ENCODE peak calls at places on chromosomes 4 and X, in five cellular contexts. One of them, this sample, is unnamed.

GRCh38 chr4:155772459-155773195 is 13.8 kb downstream of the GUCY1B1 start:
- DNase-seq in HEK293T: no peak
- DNase-seq in GM12878: no peak
- DNase-seq in H1: no peak
- DNase-seq in HepG2: no peak
- DNase-seq in this sample: no peak

GRCh38 chr4:1300466-1301455 is 11.1 kb downstream of the MAEA start:
- DNase-seq in HEK293T: no peak
- DNase-seq in GM12878: no peak
- DNase-seq in H1: no peak
- DNase-seq in HepG2: no peak
- DNase-seq in this sample: no peak

GRCh38 chr4:57442834-57443291 is 332.7 kb upstream of the IGFBP7 start:
- DNase-seq in HEK293T: peak; percentile 58
- DNase-seq in GM12878: no peak
- DNase-seq in H1: peak; percentile 80
- DNase-seq in HepG2: peak; percentile 26
- DNase-seq in this sample: peak; percentile 55

GRCh38 chrX:63441717-63442116 is 90.6 kb upstream of the SPIN4 start:
- DNase-seq in HEK293T: no peak
- DNase-seq in GM12878: no peak
- DNase-seq in H1: no peak
- DNase-seq in HepG2: no peak
- DNase-seq in this sample: no peak

GRCh38 chr4:16893141-16893571 is 5.3 kb downstream of the LDB2 start:
- DNase-seq in HEK293T: no peak
- DNase-seq in GM12878: no peak
- DNase-seq in H1: no peak
- DNase-seq in HepG2: no peak
- DNase-seq in this sample: no peak

GRCh38 chr4:163542275-163542674 is 47.8 kb downstream of the TMA16 start:
- DNase-seq in HEK293T: no peak
- DNase-seq in GM12878: no peak
- DNase-seq in H1: no peak
- DNase-seq in HepG2: no peak
- DNase-seq in this sample: no peak

GRCh38 chr4:1376841-1377605 is 29.2 kb downstream of the NKX1-1 start:
- DNase-seq in HEK293T: no peak
- DNase-seq in GM12878: no peak
- DNase-seq in H1: no peak
- DNase-seq in HepG2: no peak
- DNase-seq in this sample: no peak

GRCh38 chr4:48778431-48779094 is 1.5 kb downstream of the FRYL start:
- DNase-seq in HEK293T: no peak
- DNase-seq in GM12878: no peak
- DNase-seq in H1: no peak
- DNase-seq in HepG2: peak; percentile 19
- DNase-seq in this sample: no peak

GRCh38 chr4:72629540-72629939 is 60.5 kb upstream of the ADAMTS3 start:
- DNase-seq in HEK293T: no peak
- DNase-seq in GM12878: no peak
- DNase-seq in H1: no peak
- DNase-seq in HepG2: no peak
- DNase-seq in this sample: no peak

DNA sequence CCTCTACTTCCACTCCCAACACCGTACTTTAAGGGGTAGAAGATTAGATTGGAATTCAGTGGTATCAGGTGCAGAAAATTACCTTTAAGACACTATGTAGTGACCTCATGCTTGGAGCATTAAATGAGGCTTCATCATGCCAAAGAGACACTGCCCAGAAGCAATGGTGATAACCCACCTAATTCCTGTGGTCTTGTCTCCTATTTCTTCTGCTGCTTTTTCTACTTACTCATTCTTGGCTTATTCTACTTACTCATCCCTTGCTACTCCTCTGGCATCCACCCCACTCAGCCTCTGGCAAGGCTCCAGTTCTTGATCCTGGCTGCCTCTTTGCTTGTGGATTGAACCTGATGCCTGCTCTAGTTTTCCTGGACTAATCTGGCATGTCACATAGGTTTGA is 62.3 kb upstream of the ADAMTS3 start:
- DNase-seq in HEK293T: no peak
- DNase-seq in GM12878: no peak
- DNase-seq in H1: no peak
- DNase-seq in HepG2: no peak
- DNase-seq in this sample: no peak
- TF ChIP-seq SUZ12 in HEK293T: no peak
- TF ChIP-seq SUZ12 in GM12878: no peak
- TF ChIP-seq SUZ12 in H1: no peak
- TF ChIP-seq SUZ12 in HepG2: no peak
- TF ChIP-seq SUZ12 in this sample: no peak

GRCh38 chr4:119683518-119683917 is 54.9 kb upstream of the PDE5A start:
- DNase-seq in HEK293T: no peak
- DNase-seq in GM12878: no peak
- DNase-seq in H1: no peak
- DNase-seq in HepG2: no peak
- DNase-seq in this sample: no peak
- TF ChIP-seq SUZ12 in HEK293T: no peak
- TF ChIP-seq SUZ12 in GM12878: no peak
- TF ChIP-seq SUZ12 in H1: no peak
- TF ChIP-seq SUZ12 in HepG2: no peak
- TF ChIP-seq SUZ12 in this sample: no peak

GRCh38 chrX:16822723-16823122 is 36.5 kb downstream of the TXLNG start:
- DNase-seq in HEK293T: no peak
- DNase-seq in GM12878: no peak
- DNase-seq in H1: no peak
- DNase-seq in HepG2: no peak
- DNase-seq in this sample: no peak

GRCh38 chrX:16828126-16828908 is 41.8 kb downstream of the RBBP7 start:
- DNase-seq in HEK293T: no peak
- DNase-seq in GM12878: no peak
- DNase-seq in H1: no peak
- DNase-seq in HepG2: no peak
- DNase-seq in this sample: no peak

GRCh38 chrX:16826207-16826606 is 39.9 kb downstream of the TXLNG start:
- DNase-seq in HEK293T: peak; percentile 32
- DNase-seq in GM12878: no peak
- DNase-seq in H1: no peak
- DNase-seq in HepG2: peak; percentile 78
- DNase-seq in this sample: no peak

GRCh38 chrX:16827225-16827624 is 41.0 kb downstream of the TXLNG start:
- DNase-seq in HEK293T: no peak
- DNase-seq in GM12878: no peak
- DNase-seq in H1: no peak
- DNase-seq in HepG2: no peak
- DNase-seq in this sample: no peak

GRCh38 chrX:16825306-16826035 is 39.2 kb downstream of the TXLNG start:
- DNase-seq in HEK293T: no peak
- DNase-seq in GM12878: no peak
- DNase-seq in H1: no peak
- DNase-seq in HepG2: peak; percentile 25
- DNase-seq in this sample: no peak
- TF ChIP-seq SUZ12 in HEK293T: no peak
- TF ChIP-seq SUZ12 in GM12878: no peak
- TF ChIP-seq SUZ12 in H1: no peak
- TF ChIP-seq SUZ12 in HepG2: no peak
- TF ChIP-seq SUZ12 in this sample: no peak

GRCh38 chrX:40325161-40325560 is 227.4 kb upstream of the BCOR start:
- DNase-seq in HEK293T: no peak
- DNase-seq in GM12878: no peak
- DNase-seq in H1: no peak
- DNase-seq in HepG2: no peak
- DNase-seq in this sample: no peak
- TF ChIP-seq SUZ12 in HEK293T: no peak
- TF ChIP-seq SUZ12 in GM12878: no peak
- TF ChIP-seq SUZ12 in H1: no peak
- TF ChIP-seq SUZ12 in HepG2: no peak
- TF ChIP-seq SUZ12 in this sample: no peak

DNA sequence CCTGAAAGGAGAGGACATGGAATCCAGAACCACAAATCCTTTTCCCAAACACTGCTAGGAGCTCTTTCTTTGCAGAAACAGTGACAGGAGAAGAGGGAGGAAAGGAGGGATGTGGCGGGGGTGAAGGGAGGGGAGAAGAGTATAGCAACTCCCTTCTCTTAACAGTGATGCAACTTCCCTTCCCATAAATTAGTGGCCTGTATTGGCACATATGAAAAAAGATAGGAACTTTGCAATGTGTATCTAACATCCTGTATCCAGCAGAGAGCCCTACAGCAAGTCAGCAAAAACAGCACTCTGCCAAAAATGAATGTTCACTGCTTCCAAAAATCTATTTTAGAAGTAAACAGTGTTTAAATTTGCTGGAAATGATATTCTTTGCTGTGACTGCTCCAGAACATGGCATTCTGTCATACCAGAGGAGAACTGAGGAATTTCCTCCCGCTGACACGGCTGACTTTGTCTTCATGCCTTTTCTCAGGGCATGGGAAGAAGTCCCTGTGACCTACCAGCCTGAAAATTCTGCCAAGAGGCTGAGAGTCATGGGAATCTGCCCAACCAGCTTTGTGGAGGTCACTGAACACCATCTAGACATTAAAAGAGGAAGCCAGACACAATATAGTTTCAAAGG is 343.3 kb upstream of the RASGEF1B start:
- DNase-seq in HEK293T: no peak
- DNase-seq in GM12878: no peak
- DNase-seq in H1: no peak
- DNase-seq in HepG2: no peak
- DNase-seq in this sample: no peak
- TF ChIP-seq SUZ12 in HEK293T: no peak
- TF ChIP-seq SUZ12 in GM12878: no peak
- TF ChIP-seq SUZ12 in H1: no peak
- TF ChIP-seq SUZ12 in HepG2: no peak
- TF ChIP-seq SUZ12 in this sample: no peak

GRCh38 chrX:2320580-2321327 is 180.0 kb downstream of the DHRSX start:
- DNase-seq in HEK293T: no peak
- DNase-seq in GM12878: no peak
- DNase-seq in H1: no peak
- DNase-seq in HepG2: peak; percentile 97
- DNase-seq in this sample: no peak
- TF ChIP-seq SUZ12 in HEK293T: no peak
- TF ChIP-seq SUZ12 in GM12878: no peak
- TF ChIP-seq SUZ12 in H1: no peak
- TF ChIP-seq SUZ12 in HepG2: no peak
- TF ChIP-seq SUZ12 in this sample: no peak

DNA sequence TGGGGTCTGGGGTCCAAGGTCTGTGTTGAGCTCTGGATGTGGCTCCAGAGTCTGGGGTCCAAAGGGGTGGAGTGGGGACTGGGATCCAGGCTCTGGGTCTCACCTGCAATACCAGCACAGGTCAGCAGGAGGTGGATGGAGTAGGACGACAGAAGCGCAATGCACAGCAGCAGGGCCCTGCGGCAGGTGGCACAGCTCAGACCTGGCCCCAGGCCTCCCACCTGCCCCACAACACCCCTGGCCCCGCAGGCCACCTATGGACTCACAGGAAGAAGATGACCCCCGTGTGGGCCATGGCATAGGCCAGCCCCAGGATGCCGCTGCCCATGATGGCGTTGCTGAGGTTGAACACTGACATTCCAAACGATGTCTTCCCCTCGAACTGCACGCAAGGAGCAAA is 3.4 kb downstream of the SLC38A5 start:
- DNase-seq in HEK293T: no peak
- DNase-seq in GM12878: no peak
- DNase-seq in H1: peak; percentile 68
- DNase-seq in HepG2: no peak
- DNase-seq in this sample: no peak
- TF ChIP-seq SUZ12 in HEK293T: no peak
- TF ChIP-seq SUZ12 in GM12878: no peak
- TF ChIP-seq SUZ12 in H1: no peak
- TF ChIP-seq SUZ12 in HepG2: no peak
- TF ChIP-seq SUZ12 in this sample: no peak

GRCh38 chr4:185256444-185256843 is 47.0 kb downstream of the SNX25 start:
- DNase-seq in HEK293T: no peak
- DNase-seq in GM12878: no peak
- DNase-seq in H1: no peak
- DNase-seq in HepG2: no peak
- DNase-seq in this sample: no peak
- TF ChIP-seq SUZ12 in HEK293T: no peak
- TF ChIP-seq SUZ12 in GM12878: no peak
- TF ChIP-seq SUZ12 in H1: no peak
- TF ChIP-seq SUZ12 in HepG2: no peak
- TF ChIP-seq SUZ12 in this sample: no peak

DNA sequence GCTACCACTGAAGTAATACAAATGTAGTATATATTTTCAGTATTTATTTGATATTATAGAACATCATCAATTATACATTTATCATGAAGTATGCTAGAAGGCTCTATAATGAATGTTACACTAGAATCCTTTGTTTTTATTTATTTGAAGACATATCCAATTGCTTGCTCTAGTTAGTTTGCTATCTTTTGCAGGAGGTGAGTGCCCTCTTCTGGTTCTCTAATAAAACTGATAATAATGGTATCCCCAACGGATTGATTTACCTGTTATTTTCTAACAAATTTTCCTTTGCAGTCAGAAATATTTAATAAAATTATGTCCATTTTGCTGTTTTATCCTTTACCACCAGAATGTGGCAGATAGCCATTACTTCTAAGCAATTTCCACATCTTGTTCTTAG is 274.3 kb upstream of the TACR3 start:
- DNase-seq in HEK293T: no peak
- DNase-seq in GM12878: no peak
- DNase-seq in H1: no peak
- DNase-seq in HepG2: peak; percentile 10
- DNase-seq in this sample: peak; percentile 18
- TF ChIP-seq SUZ12 in HEK293T: no peak
- TF ChIP-seq SUZ12 in GM12878: no peak
- TF ChIP-seq SUZ12 in H1: no peak
- TF ChIP-seq SUZ12 in HepG2: no peak
- TF ChIP-seq SUZ12 in this sample: no peak

This sample was measured in NT2/D1.